ENCODE peak calls at places on chromosome 1, in nine cellular contexts. I is psoas muscle, O is K562, V is H1, F is type B pancreatic cell, H is PC-3, L is foreskin fibroblast, Y is IMR-90, D is astrocyte of the spinal cord. R is an unnamed sample.

GRCh38 chr1:100989306-100990077 is 36.1 kb downstream of the DPH5 start:
- DNase-seq in F (no peak), L (peak), I (no peak), V (no peak), Y (peak), D (peak), O (no peak), H (peak), R (no peak)

GRCh38 chr1:224180783-224181452 is 2.1 kb upstream of the DEGS1 start:
- DNase-seq in V (no peak), L (no peak), H (no peak), F (no peak), I (no peak), O (no peak), Y (no peak), D (no peak), R (no peak)

GRCh38 chr1:87048237-87048636 is 133.8 kb downstream of the HS2ST1 start:
- DNase-seq in V (no peak), D (no peak), F (no peak), O (no peak), L (no peak), Y (no peak), I (no peak), H (no peak), R (no peak)

GRCh38 chr1:182739545-182739944 is 50.0 kb upstream of the NPL start:
- DNase-seq in L (no peak), D (no peak), O (peak), Y (no peak), H (no peak), I (no peak), V (no peak), F (no peak), R (no peak)

GRCh38 chr1:34984435-34985062 is 598 bp downstream of the TMEM35B start:
- DNase-seq in L (peak), D (peak), I (peak), Y (peak), F (no peak), V (no peak), O (peak), H (peak), R (no peak)

GRCh38 chr1:67831850-67832513 is 1.3 kb downstream of the GNG12 start:
- DNase-seq in V (no peak), H (peak), F (no peak), D (peak), O (peak), Y (peak), L (peak), I (peak), R (no peak)

GRCh38 chr1:224434447-224435317 is at the start of gene WDR26:
- DNase-seq in O (peak), V (no peak), L (peak), F (peak), D (peak), Y (peak), H (peak), I (peak), R (peak)

GRCh38 chr1:51726544-51727225 is 109.8 kb downstream of the OSBPL9 start:
- DNase-seq in I (no peak), V (no peak), O (no peak), D (no peak), F (no peak), L (no peak), Y (no peak), H (no peak), R (no peak)

GRCh38 chr1:181073638-181074037 is 14.9 kb upstream of the IER5 start:
- DNase-seq in F (no peak), D (peak), O (no peak), H (peak), V (no peak), L (peak), I (no peak), Y (peak), R (no peak)

GRCh38 chr1:16048573-16049189 is 5.1 kb downstream of the CLCNKB start:
- DNase-seq in F (peak), V (peak), L (peak), D (peak), O (peak), I (peak), Y (no peak), H (no peak), R (peak)

GRCh38 chr1:1573843-1574720 is 581 bp downstream of the SSU72 start:
- DNase-seq in F (no peak), I (peak), V (no peak), Y (peak), O (peak), H (peak), D (peak), L (peak), R (peak)

GRCh38 chr1:31029031-31029430 is 36.5 kb downstream of the PUM1 start:
- DNase-seq in O (no peak), D (no peak), F (no peak), L (no peak), V (no peak), I (no peak), Y (peak), H (no peak), R (no peak)

GRCh38 chr1:221837886-221838285 is 96.0 kb upstream of the DUSP10 start:
- DNase-seq in D (no peak), F (no peak), L (no peak), H (no peak), I (no peak), O (no peak), Y (no peak), V (no peak), R (no peak)

GRCh38 chr1:209774592-209774991 is 9.8 kb downstream of the C1orf74 start:
- DNase-seq in O (no peak), V (no peak), D (no peak), H (no peak), L (no peak), I (no peak), Y (no peak), F (no peak), R (no peak)

GRCh38 chr1:51897699-51898031 is 19.1 kb upstream of the NRDC start:
- DNase-seq in F (no peak), H (peak), I (no peak), Y (peak), V (no peak), D (peak), O (no peak), L (peak), R (no peak)

GRCh38 chr1:101088431-101088830 is 62.8 kb upstream of the DPH5 start:
- DNase-seq in Y (peak), O (no peak), V (no peak), H (no peak), L (no peak), F (no peak), I (no peak), D (no peak), R (no peak)

GRCh38 chr1:47940779-47941178 is 56.4 kb downstream of the TRABD2B start:
- DNase-seq in O (no peak), L (no peak), I (no peak), D (no peak), V (no peak), H (no peak), F (no peak), Y (no peak), R (peak)

GRCh38 chr1:112524986-112525385 is 16.2 kb downstream of the WNT2B start:
- DNase-seq in I (no peak), Y (no peak), D (no peak), O (no peak), L (no peak), V (no peak), F (no peak), H (no peak), R (no peak)

GRCh38 chr1:1432951-1433803 is 2.3 kb upstream of the VWA1 start:
- DNase-seq in D (no peak), H (peak), L (no peak), I (peak), O (peak), Y (no peak), F (peak), V (no peak), R (peak)

GRCh38 chr1:228092342-228093049 is 10.0 kb downstream of the ARF1 start:
- DNase-seq in O (no peak), H (no peak), L (no peak), V (no peak), D (no peak), F (no peak), I (no peak), Y (no peak), R (no peak)

GRCh38 chr1:197099444-197099843 is 32.4 kb upstream of the F13B start:
- DNase-seq in V (no peak), O (no peak), Y (no peak), I (no peak), H (no peak), D (no peak), L (no peak), F (no peak), R (no peak)

GRCh38 chr1:4647391-4647790 is 7.0 kb upstream of the AJAP1 start:
- DNase-seq in F (no peak), O (no peak), D (no peak), I (no peak), H (no peak), Y (no peak), V (no peak), L (no peak), R (no peak)

GRCh38 chr1:209768354-209768774 is 12.5 kb downstream of the TRAF3IP3 start:
- DNase-seq in V (no peak), L (no peak), I (no peak), H (no peak), Y (no peak), D (no peak), O (no peak), F (no peak), R (no peak)

GRCh38 chr1:156571261-156571958 is 955 bp downstream of the IQGAP3 start:
- DNase-seq in F (no peak), V (no peak), H (peak), L (peak), I (no peak), D (peak), Y (peak), O (no peak), R (no peak)

GRCh38 chr1:31580891-31581603 is 4.7 kb downstream of the TINAGL1 start:
- DNase-seq in Y (no peak), F (peak), H (no peak), V (no peak), O (no peak), D (no peak), I (no peak), L (no peak), R (no peak)

GRCh38 chr1:201309420-201309819 is 26.1 kb downstream of the PKP1 start:
- DNase-seq in I (peak), D (peak), Y (peak), H (peak), V (peak), L (no peak), O (peak), F (no peak), R (peak)

GRCh38 chr1:203338335-203339036 is 12.4 kb downstream of the FMOD start:
- DNase-seq in F (no peak), L (peak), O (peak), H (peak), V (no peak), D (peak), Y (peak), I (peak), R (peak)

GRCh38 chr1:203548917-203549708 is 55.2 kb downstream of the OPTC start:
- DNase-seq in O (no peak), L (no peak), F (no peak), Y (no peak), H (peak), V (peak), D (no peak), I (no peak), R (no peak)

GRCh38 chr1:46489638-46490602 is at the start of gene DMBX1:
- DNase-seq in O (peak), V (no peak), Y (no peak), I (peak), F (no peak), L (no peak), H (peak), D (no peak), R (peak)

GRCh38 chr1:52558941-52559340 is 6.0 kb upstream of the TUT4 start:
- DNase-seq in L (no peak), F (no peak), V (no peak), Y (no peak), I (no peak), D (no peak), H (no peak), O (no peak), R (no peak)

GRCh38 chr1:25549273-25550154 is 6.1 kb downstream of the LDLRAP1 start:
- DNase-seq in H (peak), V (no peak), Y (peak), D (peak), L (no peak), F (no peak), I (no peak), O (peak), R (no peak)

GRCh38 chr1:2046225-2046917 is 3.8 kb upstream of the PRKCZ start:
- DNase-seq in O (peak), L (no peak), I (no peak), D (no peak), V (peak), H (peak), F (no peak), Y (no peak), R (peak)

GRCh38 chr1:117638141-117638540 is 32.3 kb downstream of the TENT5C start:
- DNase-seq in Y (no peak), F (no peak), O (peak), I (no peak), V (no peak), L (no peak), D (no peak), H (no peak), R (no peak)

DNA sequence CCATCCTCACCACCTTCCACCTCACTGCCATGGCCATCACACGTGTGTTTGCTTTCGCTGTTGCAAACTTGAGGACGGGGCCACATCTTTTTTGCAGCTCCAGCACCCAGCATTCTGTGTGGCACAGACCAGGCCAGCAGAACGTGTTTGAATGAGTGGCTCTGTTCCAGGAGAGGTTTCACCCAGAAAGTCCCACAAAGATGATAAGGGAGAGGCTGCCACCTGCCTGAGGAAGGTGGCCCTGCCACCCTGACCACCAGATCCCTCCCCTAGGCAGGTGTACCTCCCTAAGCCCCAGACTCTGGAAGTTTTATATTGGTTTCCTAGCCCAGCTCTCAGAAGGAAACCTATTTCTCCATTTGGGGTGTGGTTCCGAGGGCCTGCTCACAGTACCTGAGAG is 252.1 kb downstream of the KAZN start:
- DNase-seq in V (no peak), D (no peak), Y (no peak), I (no peak), H (peak), F (no peak), L (no peak), O (peak), R (no peak)
- TF ChIP-seq CTCF in V (peak), D (no peak), Y (no peak), I (no peak), H (peak), F (peak), L (no peak), O (peak), R (no peak)

GRCh38 chr1:28921286-28921869 is 7.0 kb downstream of the EPB41 start:
- DNase-seq in V (no peak), D (no peak), Y (peak), I (no peak), H (peak), F (no peak), O (no peak), L (no peak), R (no peak)
- TF ChIP-seq CTCF in V (no peak), D (no peak), Y (no peak), I (no peak), H (no peak), F (no peak), O (no peak), L (no peak), R (no peak)

GRCh38 chr1:17700363-17700762 is 54.8 kb upstream of the ACTL8 start:
- DNase-seq in I (no peak), L (no peak), V (no peak), H (no peak), D (no peak), Y (no peak), O (no peak), F (no peak), R (no peak)
- TF ChIP-seq CTCF in I (no peak), L (no peak), V (no peak), H (no peak), D (no peak), Y (no peak), O (no peak), F (no peak), R (no peak)

GRCh38 chr1:73617145-73617544 is 580.8 kb downstream of the LRRIQ3 start:
- DNase-seq in L (no peak), H (no peak), Y (no peak), O (no peak), D (no peak), F (no peak), V (no peak), I (no peak), R (no peak)
- TF ChIP-seq CTCF in L (no peak), H (no peak), Y (no peak), O (no peak), D (no peak), F (no peak), V (no peak), I (no peak), R (no peak)

GRCh38 chr1:232878141-232878540 is 72.3 kb upstream of the NTPCR start:
- DNase-seq in Y (no peak), H (no peak), V (no peak), I (no peak), F (no peak), D (no peak), L (no peak), O (no peak), R (no peak)

GRCh38 chr1:232884262-232884661 is 66.1 kb upstream of the NTPCR start:
- DNase-seq in L (no peak), Y (peak), O (no peak), I (no peak), F (no peak), V (no peak), D (peak), H (peak), R (no peak)

GRCh38 chr1:232876506-232877360 is 71.5 kb downstream of the MAP10 start:
- DNase-seq in L (no peak), F (no peak), O (no peak), Y (no peak), H (no peak), D (no peak), V (no peak), I (no peak), R (no peak)

GRCh38 chr1:232877361-232877991 is 72.3 kb downstream of the MAP10 start:
- DNase-seq in Y (no peak), F (no peak), O (no peak), D (no peak), H (no peak), V (no peak), I (no peak), L (no peak), R (no peak)

GRCh38 chr1:232880354-232880753 is 70.1 kb upstream of the NTPCR start:
- DNase-seq in O (peak), L (no peak), V (peak), I (no peak), Y (peak), D (peak), H (peak), F (no peak), R (no peak)
- TF ChIP-seq CTCF in O (peak), L (peak), V (peak), I (peak), Y (peak), D (peak), H (peak), F (peak), R (no peak)